ENCODE peak calls at places on chromosomes 11 and 22, in five cellular contexts. C is fibroblast of lung, D is colonic mucosa, K is GM23248, I is kidney. P is an unnamed sample. For H3K36me3, the result is how much of the 10 kb centered on the place peaks cover.

GRCh38 chr11:119147604-119148333 is 1.1 kb upstream of the ABCG4 start:
- DNase-seq in D (no peak), C (no peak), I (no peak), K (no peak), P (no peak)

GRCh38 chr11:126334665-126335462 is 20.6 kb upstream of the ST3GAL4 start:
- DNase-seq in C (no peak), I (peak), K (peak), D (no peak), P (no peak)

GRCh38 chr22:25062378-25063095 is 110.0 kb downstream of the KIAA1671 start:
- DNase-seq in C (no peak), I (no peak), D (no peak), K (no peak), P (no peak)

GRCh38 chr22:48086246-48086645 is 1323.8 kb downstream of the TBC1D22A start:
- DNase-seq in I (no peak), C (no peak), K (no peak), D (no peak), P (no peak)

GRCh38 chr11:43130616-43131015 is 181.2 kb upstream of the API5 start:
- DNase-seq in D (peak), C (no peak), K (no peak), I (no peak), P (no peak)

GRCh38 chr22:37681556-37682049 is 4.5 kb upstream of the NOL12 start:
- DNase-seq in I (peak), K (peak), D (peak), C (peak), P (peak)

GRCh38 chr11:44950625-44951472 is at the start of gene TP53I11:
- DNase-seq in K (peak), D (peak), I (peak), C (peak), P (peak)

GRCh38 chr11:128523616-128524015 is 63.7 kb downstream of the ETS1 start:
- DNase-seq in K (peak), D (no peak), I (no peak), C (peak), P (peak)

GRCh38 chr11:11324090-11324489 is 29.0 kb downstream of the CSNK2A3 start:
- DNase-seq in D (no peak), I (no peak), C (no peak), K (peak), P (peak)

GRCh38 chr22:20155330-20156041 is 4.6 kb upstream of the CCDC188 start:
- DNase-seq in I (peak), C (no peak), K (peak), D (peak), P (peak)

GRCh38 chr11:61777234-61778090 is 14.9 kb downstream of the TMEM258 start:
- DNase-seq in C (no peak), D (peak), K (peak), I (peak), P (peak)

GRCh38 chr22:19843857-19844422 is 10.7 kb downstream of the GNB1L start:
- DNase-seq in K (no peak), I (peak), C (no peak), D (no peak), P (no peak)

GRCh38 chr22:37675930-37676571 is 615 bp downstream of the LGALS1 start:
- DNase-seq in K (peak), D (peak), C (peak), I (no peak), P (no peak)

GRCh38 chr11:126607374-126607773 is 251.9 kb downstream of the ST3GAL4 start:
- DNase-seq in K (peak), C (peak), I (no peak), D (peak), P (peak)

GRCh38 chr11:108758458-108758857 is 93.6 kb downstream of the DDX10 start:
- DNase-seq in C (peak), I (no peak), K (no peak), D (no peak), P (no peak)

GRCh38 chr11:108034952-108035351 is 26.3 kb downstream of the CUL5 start:
- DNase-seq in C (no peak), I (no peak), K (no peak), D (no peak), P (no peak)

GRCh38 chr11:60838132-60838531 is 3.8 kb upstream of the CCDC86 start:
- DNase-seq in K (peak), I (no peak), C (peak), D (no peak), P (no peak)

GRCh38 chr22:17728786-17729185 is 45.5 kb downstream of the BID start:
- DNase-seq in C (no peak), I (no peak), D (no peak), K (no peak), P (no peak)

GRCh38 chr11:65680192-65680743 is 17.6 kb upstream of the RELA start:
- DNase-seq in I (no peak), C (no peak), K (no peak), D (no peak), P (no peak)

GRCh38 chr11:65107751-65108468 is 3.8 kb upstream of the TM7SF2 start:
- DNase-seq in D (no peak), C (no peak), K (no peak), I (peak), P (no peak)

GRCh38 chr11:114398303-114398920 is 1.9 kb downstream of the C11orf71 start:
- DNase-seq in C (no peak), D (no peak), I (no peak), K (no peak), P (no peak)

GRCh38 chr11:21511835-21512440 is 680.9 kb upstream of the ANO5 start:
- DNase-seq in I (no peak), K (peak), D (peak), C (no peak), P (peak)

GRCh38 chr11:64842851-64843841 is 1.3 kb downstream of the CDC42BPG start:
- DNase-seq in I (peak), D (peak), K (no peak), C (no peak), P (peak)

GRCh38 chr11:125955856-125956255 is 10.0 kb downstream of the VSIG10L2 start:
- DNase-seq in C (no peak), D (no peak), I (no peak), K (no peak), P (no peak)

GRCh38 chr11:12625438-12626071 is 48.7 kb upstream of the TEAD1 start:
- DNase-seq in I (no peak), K (peak), C (peak), D (no peak), P (peak)

GRCh38 chr11:100849009-100849913 is 162.2 kb downstream of the ARHGAP42 start:
- DNase-seq in C (peak), I (no peak), D (no peak), K (peak), P (no peak)

GRCh38 chr22:38107692-38108515 is 2.6 kb downstream of the BAIAP2L2 start:
- DNase-seq in I (peak), K (peak), D (peak), C (no peak), P (no peak)

GRCh38 chr11:130516175-130516867 is 67.9 kb downstream of the ADAMTS15 start:
- DNase-seq in D (no peak), K (no peak), I (no peak), C (no peak), P (no peak)

GRCh38 chr22:20021196-20022181 is 579 bp downstream of the TANGO2 start:
- DNase-seq in K (peak), C (peak), D (peak), I (peak), P (no peak)

GRCh38 chr22:31343235-31344191 is 2.6 kb downstream of the PATZ1 start:
- DNase-seq in D (peak), C (peak), I (peak), K (no peak), P (peak)

GRCh38 chr11:37946155-37946766 is 1348.2 kb upstream of the RAG2 start:
- DNase-seq in K (peak), D (peak), C (peak), I (no peak), P (peak)

GRCh38 chr11:95453616-95454118 is 222.7 kb upstream of the SESN3 start:
- DNase-seq in I (peak), K (peak), C (peak), D (no peak), P (peak)

GRCh38 chr22:19038728-19039447 is 83.3 kb downstream of the DGCR2 start:
- DNase-seq in D (no peak), K (no peak), I (peak), C (no peak), P (no peak)

GRCh38 chr22:20569059-20570058 is 61.9 kb downstream of the MED15 start:
- DNase-seq in I (peak), C (peak), D (no peak), K (peak), P (peak)

GRCh38 chr11:3011891-3012885 is 20.1 kb upstream of the NAP1L4 start:
- DNase-seq in I (peak), D (no peak), K (no peak), C (no peak), P (no peak)
- H3K36me3 ChIP-seq in I (under half), D (under half), K (under half), C (under half), P (under half)

GRCh38 chr11:57146301-57146700 is 35.5 kb upstream of the LRRC55 start:
- DNase-seq in C (no peak), D (no peak), I (no peak), K (no peak), P (no peak)

GRCh38 chr11:57140568-57140967 is 41.2 kb upstream of the LRRC55 start:
- DNase-seq in D (no peak), I (no peak), C (no peak), K (no peak), P (no peak)

GRCh38 chr11:57143459-57143858 is 38.3 kb upstream of the LRRC55 start:
- DNase-seq in C (no peak), I (no peak), K (no peak), D (no peak), P (no peak)

GRCh38 chr11:57144075-57144474 is 37.7 kb upstream of the LRRC55 start:
- DNase-seq in C (no peak), I (no peak), D (no peak), K (no peak), P (no peak)

DNA sequence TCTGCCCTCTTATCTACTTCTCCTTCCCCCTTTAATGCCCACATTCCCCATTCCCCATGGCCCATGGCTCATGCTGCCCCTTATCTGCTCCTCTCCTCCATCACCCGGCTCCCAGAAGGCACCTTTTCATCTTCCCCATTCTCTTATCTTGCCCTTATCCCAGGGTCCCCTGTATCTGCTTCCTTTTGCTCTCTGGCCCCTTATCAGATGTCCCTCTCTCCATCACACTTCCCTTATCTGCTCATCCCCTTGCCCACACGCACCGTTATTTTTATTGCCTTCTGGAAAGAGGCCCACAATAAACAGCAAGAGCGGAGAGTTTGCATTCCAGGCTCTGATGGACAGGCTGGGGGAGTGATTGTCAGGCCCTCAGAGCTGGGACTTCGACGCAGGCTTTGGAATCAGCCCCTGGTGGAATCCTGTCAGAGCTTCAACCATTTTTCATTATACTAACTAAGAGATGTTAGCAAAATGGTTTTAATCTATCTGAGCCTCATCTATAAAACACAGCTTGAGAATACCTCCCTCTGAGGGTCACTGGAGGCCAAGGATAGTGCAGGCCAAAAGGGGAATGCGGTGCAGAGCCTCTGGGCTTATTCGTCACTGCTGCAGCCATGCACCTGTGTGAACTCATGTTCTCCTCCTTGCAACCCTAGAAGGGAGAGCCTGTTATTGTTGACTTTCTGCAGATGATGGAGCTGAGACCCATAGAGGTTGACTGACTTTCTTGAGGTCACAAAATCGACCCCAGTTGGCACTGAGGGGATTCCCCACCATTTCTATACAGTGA is 37.0 kb upstream of the LRRC55 start:
- DNase-seq in K (no peak), I (no peak), D (no peak), C (no peak), P (no peak)
- H3K9ac ChIP-seq in K (no peak), I (no peak), D (no peak), C (no peak), P (no peak)

DNA sequence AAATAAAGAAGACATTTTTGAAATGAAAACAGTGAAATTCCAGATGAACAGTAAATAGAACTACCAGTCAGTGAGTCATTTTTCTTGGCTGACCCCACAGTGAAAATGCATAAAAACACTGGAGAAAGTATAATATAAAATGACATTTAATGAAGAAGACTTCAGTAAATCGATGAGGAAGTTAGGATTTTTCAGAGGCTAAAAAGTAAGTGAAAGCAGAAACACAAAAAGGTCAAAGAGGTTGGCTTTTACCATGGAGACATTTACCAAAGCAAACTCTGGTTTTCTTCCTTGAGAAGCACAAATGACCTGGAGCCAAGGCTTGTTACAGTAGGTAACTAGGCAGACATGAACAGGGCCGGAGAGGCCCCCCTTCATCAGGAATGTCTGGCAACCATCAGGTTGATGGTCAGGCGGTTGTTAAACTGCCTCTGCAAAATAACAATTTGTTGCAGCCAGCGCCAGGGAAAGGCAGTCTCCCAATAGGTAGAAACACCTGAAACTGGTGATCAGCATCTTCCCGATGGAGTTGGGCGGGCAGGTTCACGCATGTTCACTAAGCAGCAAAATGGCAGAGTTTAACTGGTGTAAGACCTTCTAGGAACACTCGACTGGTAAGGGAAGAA is 16.7 kb upstream of the TMEM123 start:
- DNase-seq in C (peak), K (peak), I (no peak), D (no peak), P (no peak)
- H3K27ac ChIP-seq in C (peak), K (peak), I (no peak), D (no peak), P (no peak)

GRCh38 chr11:35427158-35427557 is 7.8 kb upstream of the SLC1A2 start:
- DNase-seq in K (peak), I (no peak), C (peak), D (no peak), P (no peak)

GRCh38 chr11:35433588-35433987 is 14.2 kb upstream of the SLC1A2 start:
- DNase-seq in C (no peak), K (no peak), I (no peak), D (no peak), P (no peak)

DNA sequence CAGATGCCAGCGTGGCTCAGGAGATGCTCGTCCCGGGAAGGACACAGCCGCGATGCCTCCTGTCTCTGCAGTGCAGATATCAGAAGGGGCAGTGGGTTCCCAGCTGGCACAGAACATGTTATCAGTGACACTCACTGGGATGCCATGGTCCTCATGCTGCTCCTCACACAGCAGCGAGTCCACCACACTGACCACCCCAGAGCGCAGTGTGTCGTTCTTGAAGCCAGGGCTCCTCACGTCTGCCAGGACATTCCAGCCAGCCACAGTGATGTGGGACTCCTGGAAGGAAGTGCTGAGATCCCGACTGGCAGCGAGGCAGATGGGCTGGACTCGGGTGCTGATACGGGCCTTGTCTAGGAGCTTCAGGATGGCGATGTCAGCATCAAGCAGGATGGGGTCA is 13.1 kb upstream of the SLC1A2 start:
- DNase-seq in D (no peak), C (no peak), I (no peak), K (no peak), P (no peak)
- H3K36me3 ChIP-seq in D (under half), C (under half), I (under half), K (under half), P (under half)

GRCh38 chr22:26431151-26431995 is 2.3 kb downstream of the ASPHD2 start:
- DNase-seq in I (no peak), C (no peak), D (no peak), K (no peak), P (no peak)
- H3K9ac ChIP-seq in I (no peak), C (no peak), D (no peak), K (no peak), P (no peak)